ENCODE peak calls at places on chromosomes 12 and 14, in eight cellular contexts. F is HCT116, W is K562, B is HepG2, L is GM12878, D is Panc1, Z is GM23338, T is upper lobe of left lung. I is an unnamed sample.

GRCh38 chr14:31196839-31197477 is 10.6 kb downstream of the HECTD1 start:
- ATAC-seq in T (no peak), L (peak; percentile 12), W (peak; percentile 62), D (no peak), F (no peak), Z (no peak), B (peak; percentile 14), I (no peak)

GRCh38 chr12:68450947-68451260 is 118.7 kb upstream of the MDM1 start:
- ATAC-seq in W (no peak), D (no peak), T (no peak), Z (no peak), B (no peak), F (no peak), L (peak; percentile 79), I (no peak)

GRCh38 chr14:58048219-58048618 is 103.8 kb downstream of the ARMH4 start:
- ATAC-seq in L (no peak), F (no peak), Z (no peak), D (no peak), B (no peak), W (no peak), T (no peak), I (no peak)

GRCh38 chr14:95741051-95741490 is 27.1 kb upstream of the TCL1A start:
- ATAC-seq in T (no peak), D (no peak), F (peak; percentile 47), W (no peak), L (no peak), Z (no peak), B (no peak), I (no peak)

GRCh38 chr12:82797480-82797879 is 110.8 kb downstream of the TMTC2 start:
- ATAC-seq in Z (no peak), W (no peak), L (no peak), B (no peak), T (no peak), F (no peak), D (no peak), I (no peak)

GRCh38 chr14:33307691-33308369 is 369.2 kb downstream of the NPAS3 start:
- ATAC-seq in B (no peak), W (no peak), Z (no peak), T (peak; percentile 87), L (no peak), D (no peak), F (no peak), I (peak; percentile 71)

GRCh38 chr14:62692490-62693106 is 352.7 kb downstream of the KCNH5 start:
- ATAC-seq in T (no peak), B (peak; percentile 27), Z (no peak), W (no peak), L (no peak), F (no peak), D (peak; percentile 64), I (no peak)

GRCh38 chr12:79983969-79984629 is 49.2 kb upstream of the PPP1R12A start:
- ATAC-seq in F (no peak), T (peak; percentile 89), D (no peak), L (no peak), W (peak; percentile 43), B (no peak), Z (peak; percentile 39), I (no peak)

GRCh38 chr14:90061849-90062794 is at the start of gene KCNK13:
- ATAC-seq in T (peak; percentile 57), F (no peak), D (peak; percentile 57), B (peak; percentile 41), L (peak; percentile 22), W (no peak), Z (peak; percentile 29), I (no peak)

GRCh38 chr12:3263939-3264699 is 186.9 kb downstream of the TSPAN9 start:
- ATAC-seq in Z (no peak), D (no peak), W (no peak), T (no peak), F (no peak), B (no peak), L (no peak), I (no peak)

GRCh38 chr14:103521438-103521961 is 1.1 kb downstream of the CKB start:
- ATAC-seq in L (peak; percentile 10), F (peak; percentile 33), T (peak; percentile 69), D (no peak), Z (peak; percentile 0), W (peak; percentile 55), B (no peak), I (peak; percentile 66)

GRCh38 chr12:55973598-55974307 is at the start of gene RAB5B:
- ATAC-seq in T (peak; percentile 96), Z (peak; percentile 94), W (peak; percentile 95), D (peak; percentile 98), B (peak; percentile 95), L (peak; percentile 91), F (peak; percentile 94), I (peak; percentile 95)

GRCh38 chr14:47619397-47619796 is 56.0 kb downstream of the MDGA2 start:
- ATAC-seq in F (no peak), L (no peak), W (no peak), D (no peak), B (no peak), Z (no peak), T (no peak), I (no peak)

GRCh38 chr14:56498112-56498511 is 81.5 kb upstream of the TMEM260 start:
- ATAC-seq in L (no peak), D (no peak), T (no peak), F (no peak), W (no peak), Z (no peak), B (no peak), I (no peak)

DNA sequence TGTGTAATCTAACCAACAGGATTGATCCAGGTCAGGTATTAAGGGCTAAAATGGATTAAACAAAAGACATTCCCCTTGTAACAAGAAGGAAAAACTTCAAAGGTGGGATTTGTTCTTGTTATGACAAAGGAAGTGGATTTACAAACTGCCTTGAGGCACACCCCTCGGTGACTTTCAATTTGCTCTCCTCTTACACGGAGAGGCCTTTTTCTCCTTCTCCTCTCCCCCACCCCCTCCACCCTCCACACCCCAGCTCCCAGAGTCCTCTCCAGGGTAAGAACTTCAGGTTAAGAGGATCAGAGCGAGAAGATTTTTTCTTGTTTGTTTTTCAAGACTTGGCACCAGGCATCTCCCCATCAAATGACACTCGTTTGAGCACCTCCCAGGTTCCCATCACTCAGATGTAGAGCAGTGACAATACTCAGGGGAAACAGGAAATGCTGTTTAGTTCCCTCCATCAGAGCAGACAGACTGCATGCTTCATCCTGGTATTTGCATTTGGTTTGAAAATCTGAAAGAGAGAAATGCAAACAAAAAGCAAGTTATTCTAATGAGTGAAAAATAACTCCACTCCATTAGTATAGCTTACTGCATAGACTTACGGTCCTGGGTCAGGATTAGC is 77.6 kb upstream of the TMEM260 start:
- ATAC-seq in W (no peak), L (no peak), Z (peak; percentile 93), F (no peak), B (no peak), D (no peak), T (no peak), I (no peak)
- TF ChIP-seq POLR2AphosphoS5 in W (no peak), L (no peak), Z (no peak), F (no peak), B (no peak), D (no peak), T (no peak), I (no peak)

GRCh38 chr12:8057291-8057690 is 8.9 kb downstream of the C3AR1 start:
- ATAC-seq in B (no peak), L (no peak), D (no peak), Z (no peak), W (no peak), T (no peak), F (no peak), I (no peak)

GRCh38 chr12:8052679-8053078 is 13.5 kb downstream of the C3AR1 start:
- ATAC-seq in Z (no peak), W (peak; percentile 42), F (no peak), D (no peak), T (peak; percentile 80), L (no peak), B (no peak), I (peak; percentile 57)

GRCh38 chr12:8054821-8055220 is 11.3 kb downstream of the C3AR1 start:
- ATAC-seq in B (no peak), Z (no peak), F (no peak), D (no peak), L (no peak), W (no peak), T (no peak), I (no peak)

DNA sequence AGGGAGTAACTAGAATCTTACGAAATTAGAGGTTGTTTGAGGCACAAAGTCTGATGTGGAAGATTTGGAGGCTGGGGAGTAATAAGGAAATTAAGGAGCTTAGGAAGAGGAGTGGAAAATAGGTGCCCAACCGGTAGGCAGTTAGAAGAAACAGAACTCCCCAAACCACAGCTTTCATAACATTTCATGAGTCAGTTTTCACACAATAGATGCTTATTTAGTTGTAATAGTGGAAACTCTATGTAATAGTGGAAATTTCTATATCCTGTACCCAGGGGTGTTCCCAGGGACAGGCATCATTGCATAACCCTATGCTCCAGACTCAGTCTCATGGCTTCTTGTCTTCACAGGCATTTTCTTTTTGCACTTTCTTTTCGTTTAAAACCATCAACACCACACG is 8.3 kb downstream of the C3AR1 start:
- ATAC-seq in D (no peak), L (no peak), Z (no peak), W (no peak), T (peak; percentile 85), F (no peak), B (no peak), I (peak; percentile 68)
- H3K4me3 ChIP-seq in D (no peak overlapping the region), L (no peak overlapping the region), Z (no peak overlapping the region), W (no peak overlapping the region), T (no peak overlapping the region), F (no peak overlapping the region), B (no peak overlapping the region), I (no peak overlapping the region)

GRCh38 chr14:91545204-91545603 is 35.1 kb upstream of the PPP4R3A start:
- ATAC-seq in L (no peak), Z (no peak), F (no peak), W (no peak), T (no peak), D (no peak), B (no peak), I (no peak)

GRCh38 chr14:91548145-91548544 is 38.0 kb upstream of the PPP4R3A start:
- ATAC-seq in F (peak; percentile 74), B (peak; percentile 44), W (peak; percentile 26), Z (no peak), L (no peak), T (no peak), D (no peak), I (no peak)

GRCh38 chr14:91545946-91546716 is 36.0 kb upstream of the PPP4R3A start:
- ATAC-seq in Z (no peak), W (no peak), D (no peak), L (no peak), F (no peak), B (no peak), T (no peak), I (no peak)
- TF ChIP-seq POLR2AphosphoS5 in Z (no peak), W (no peak), D (no peak), L (no peak), F (no peak), B (no peak), T (no peak), I (no peak)

DNA sequence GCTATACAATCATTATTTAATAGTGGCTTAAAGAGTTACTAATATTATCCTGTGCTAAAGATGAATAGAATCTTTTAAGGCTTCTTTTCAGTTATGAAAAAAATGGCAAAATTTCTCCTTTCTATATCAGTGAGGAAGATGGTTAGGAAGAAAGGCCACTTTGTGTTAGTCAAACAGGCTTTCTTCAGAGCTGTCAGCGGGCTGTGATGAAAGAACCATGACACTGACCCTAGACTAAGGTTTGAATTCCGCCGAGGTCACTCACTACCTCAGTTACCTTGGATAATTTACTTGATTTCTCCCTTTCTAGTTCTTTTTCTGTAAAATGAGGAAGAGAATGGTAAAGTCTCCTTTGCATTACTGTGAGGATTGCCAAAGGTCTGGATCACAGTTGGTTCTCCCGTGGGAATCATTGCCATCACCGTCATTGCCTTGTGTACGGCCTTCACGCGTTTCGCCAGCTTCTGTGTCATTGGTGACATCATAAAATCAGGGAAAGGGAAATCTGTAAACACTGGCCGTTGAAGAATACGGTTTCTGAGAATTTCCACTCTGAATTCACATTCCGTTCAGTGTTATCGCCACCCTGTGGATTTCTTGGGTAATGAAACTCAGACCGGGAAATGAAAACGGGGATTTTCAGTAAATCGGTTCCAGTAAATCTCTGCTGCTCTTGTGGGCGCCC is 26.7 kb upstream of the YBX3 start:
- ATAC-seq in W (peak; percentile 86), T (peak; percentile 97), F (peak; percentile 96), L (peak; percentile 99), B (peak; percentile 94), Z (peak; percentile 83), D (peak; percentile 89), I (peak; percentile 98)
- H3K4me3 ChIP-seq in W (no peak overlapping the region), T (no peak overlapping the region), F (peak overlapping the region; percentile 36), L (peak overlapping the region; percentile 33), B (peak overlapping the region; percentile 29), Z (peak overlapping the region; percentile 45), D (peak overlapping the region; percentile 30), I (peak overlapping the region; percentile 46)

I was measured in gastroesophageal sphincter.